ENCODE peak calls at places on chromosome 13, in four cellular contexts. Z, D, C and T are unnamed samples.

GRCh38 chr13:73610799-73611592 is 523.2 kb downstream of the KLF12 start:
- DNase-seq in Z (no peak), D (no peak), C (no peak), T (no peak)

GRCh38 chr13:73220966-73221720 is 162.3 kb downstream of the KLF5 start:
- DNase-seq in C (no peak), D (no peak), Z (no peak), T (peak; percentile 39)

GRCh38 chr13:111080642-111081041 is 34.5 kb upstream of the ARHGEF7 start:
- DNase-seq in D (no peak), Z (no peak), C (no peak), T (no peak)

GRCh38 chr13:82947121-82948077 is 934.9 kb downstream of the SLITRK1 start:
- DNase-seq in Z (no peak), D (no peak), C (no peak), T (no peak)

GRCh38 chr13:57878291-57878690 is 246.7 kb downstream of the PCDH17 start:
- DNase-seq in Z (no peak), D (no peak), C (no peak), T (no peak)

GRCh38 chr13:83162493-83162892 is 719.8 kb downstream of the SLITRK1 start:
- DNase-seq in C (no peak), Z (peak; percentile 3), D (no peak), T (no peak)

GRCh38 chr13:88802886-88803285 is 1131.7 kb downstream of the SLITRK5 start:
- DNase-seq in D (no peak), Z (no peak), C (no peak), T (no peak)

GRCh38 chr13:20489185-20489820 is 36.4 kb downstream of the CRYL1 start:
- DNase-seq in D (peak; percentile 49), C (no peak), Z (no peak), T (peak; percentile 52)

GRCh38 chr13:99301913-99302636 is 5.1 kb downstream of the GPR183 start:
- DNase-seq in Z (no peak), D (no peak), C (no peak), T (no peak)

GRCh38 chr13:20177049-20177831 is 15.5 kb downstream of the GJB2 start:
- DNase-seq in C (no peak), Z (no peak), D (no peak), T (no peak)

GRCh38 chr13:27791146-27791900 is 960 bp upstream of the GSX1 start:
- DNase-seq in D (no peak), Z (no peak), C (no peak), T (no peak)

GRCh38 chr13:53788286-53788685 is 759.7 kb downstream of the OLFM4 start:
- DNase-seq in D (no peak), Z (no peak), C (no peak), T (no peak)

GRCh38 chr13:99656843-99657506 is 155.7 kb downstream of the TM9SF2 start:
- DNase-seq in C (no peak), D (no peak), Z (no peak), T (no peak)

GRCh38 chr13:31951215-31951678 is 80.3 kb upstream of the FRY start:
- DNase-seq in Z (no peak), D (peak; percentile 64), C (peak; percentile 91), T (peak; percentile 48)

GRCh38 chr13:98998831-98999634 is 21.2 kb upstream of the DOCK9 start:
- DNase-seq in C (no peak), Z (no peak), D (no peak), T (no peak)

GRCh38 chr13:61316647-61317046 is 99.0 kb downstream of the PCDH20 start:
- DNase-seq in D (no peak), Z (no peak), C (no peak), T (no peak)

GRCh38 chr13:52026246-52026626 is 1.7 kb downstream of the UTP14C start:
- DNase-seq in Z (no peak), C (no peak), D (no peak), T (no peak)

GRCh38 chr13:102309110-102309509 is 92.7 kb downstream of the FGF14 start:
- DNase-seq in Z (no peak), D (no peak), C (no peak), T (no peak)

GRCh38 chr13:61040180-61040579 is 375.5 kb downstream of the PCDH20 start:
- DNase-seq in D (no peak), Z (no peak), C (no peak), T (no peak)

GRCh38 chr13:31594056-31594455 is 145.3 kb upstream of the RXFP2 start:
- DNase-seq in C (no peak), D (no peak), Z (no peak), T (no peak)

GRCh38 chr13:28492527-28493367 is 2.2 kb downstream of the FLT1 start:
- DNase-seq in D (no peak), C (no peak), Z (no peak), T (no peak)

GRCh38 chr13:38496956-38497355 is 147.3 kb downstream of the UFM1 start:
- DNase-seq in Z (no peak), C (no peak), D (no peak), T (no peak)

GRCh38 chr13:89988206-89988605 is 1359.3 kb upstream of the MIR17HG start:
- DNase-seq in D (no peak), Z (no peak), C (no peak), T (no peak)

GRCh38 chr13:37075164-37075563 is 15.7 kb upstream of the SUPT20H start:
- DNase-seq in Z (no peak), D (no peak), C (no peak), T (no peak)

GRCh38 chr13:110089815-110090214 is 217.1 kb downstream of the COL4A1 start:
- DNase-seq in Z (no peak), D (no peak), C (no peak), T (no peak)

GRCh38 chr13:109698779-109699178 is 87.6 kb downstream of the IRS2 start:
- DNase-seq in D (no peak), C (no peak), Z (no peak), T (no peak)

GRCh38 chr13:39102981-39103490 is 64.8 kb downstream of the NHLRC3 start:
- DNase-seq in C (no peak), D (no peak), Z (no peak), T (no peak)

GRCh38 chr13:92463134-92463533 is 763.5 kb upstream of the GPC6 start:
- DNase-seq in Z (no peak), C (no peak), D (no peak), T (peak; percentile 14)

GRCh38 chr13:33353646-33354045 is 68.1 kb upstream of the STARD13 start:
- DNase-seq in C (no peak), Z (no peak), D (no peak), T (no peak)

GRCh38 chr13:63636231-63636993 is 2220.8 kb upstream of the PCDH20 start:
- DNase-seq in Z (no peak), D (no peak), C (no peak), T (no peak)

GRCh38 chr13:42398542-42398941 is 126.6 kb downstream of the AKAP11 start:
- DNase-seq in Z (no peak), C (no peak), D (no peak), T (no peak)

GRCh38 chr13:111949311-111949710 is 117.6 kb upstream of the SOX1 start:
- DNase-seq in D (peak; percentile 10), C (no peak), Z (no peak), T (no peak)

GRCh38 chr13:41827507-41828213 is 133.2 kb downstream of the VWA8 start:
- DNase-seq in Z (no peak), C (no peak), D (no peak), T (no peak)

GRCh38 chr13:29359181-29359580 is 236.3 kb downstream of the SLC7A1 start:
- DNase-seq in Z (no peak), D (no peak), C (no peak), T (no peak)

GRCh38 chr13:95714142-95714832 is 37.3 kb downstream of the DNAJC3 start:
- DNase-seq in Z (no peak), D (no peak), C (no peak), T (no peak)

GRCh38 chr13:33034897-33035296 is 18.7 kb downstream of the KL start:
- DNase-seq in Z (no peak), C (no peak), D (no peak), T (no peak)

GRCh38 chr13:32370805-32371204 is 55.5 kb downstream of the BRCA2 start:
- DNase-seq in Z (no peak), C (no peak), D (no peak), T (no peak)

DNA sequence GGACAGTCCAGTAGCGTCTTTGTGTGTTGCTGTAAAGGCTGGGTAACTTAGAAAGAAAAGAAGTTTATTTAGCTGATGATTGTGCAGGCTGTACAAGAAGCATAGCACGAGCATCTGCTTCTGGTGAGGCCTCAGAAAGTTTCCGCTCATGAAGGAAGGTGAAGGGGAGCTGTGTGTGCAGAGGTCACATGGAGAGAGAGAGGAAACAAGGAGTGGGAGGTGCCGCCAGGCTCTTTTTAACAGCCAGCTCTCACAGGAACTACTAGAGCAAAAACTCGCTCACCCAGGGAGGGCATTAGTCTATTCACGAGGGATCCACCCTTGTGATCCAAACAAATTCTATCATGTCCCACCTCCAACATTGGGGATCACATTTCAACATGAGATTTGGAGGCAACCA is 99.8 kb downstream of the GPR12 start:
- DNase-seq in D (no peak), C (no peak), Z (no peak), T (no peak)
- H3K4me1 ChIP-seq in D (peaks cover 12% of the 10 kb centered on the region), C (no peaks in the 10 kb centered on the region), Z (no peaks in the 10 kb centered on the region), T (no peaks in the 10 kb centered on the region)

DNA sequence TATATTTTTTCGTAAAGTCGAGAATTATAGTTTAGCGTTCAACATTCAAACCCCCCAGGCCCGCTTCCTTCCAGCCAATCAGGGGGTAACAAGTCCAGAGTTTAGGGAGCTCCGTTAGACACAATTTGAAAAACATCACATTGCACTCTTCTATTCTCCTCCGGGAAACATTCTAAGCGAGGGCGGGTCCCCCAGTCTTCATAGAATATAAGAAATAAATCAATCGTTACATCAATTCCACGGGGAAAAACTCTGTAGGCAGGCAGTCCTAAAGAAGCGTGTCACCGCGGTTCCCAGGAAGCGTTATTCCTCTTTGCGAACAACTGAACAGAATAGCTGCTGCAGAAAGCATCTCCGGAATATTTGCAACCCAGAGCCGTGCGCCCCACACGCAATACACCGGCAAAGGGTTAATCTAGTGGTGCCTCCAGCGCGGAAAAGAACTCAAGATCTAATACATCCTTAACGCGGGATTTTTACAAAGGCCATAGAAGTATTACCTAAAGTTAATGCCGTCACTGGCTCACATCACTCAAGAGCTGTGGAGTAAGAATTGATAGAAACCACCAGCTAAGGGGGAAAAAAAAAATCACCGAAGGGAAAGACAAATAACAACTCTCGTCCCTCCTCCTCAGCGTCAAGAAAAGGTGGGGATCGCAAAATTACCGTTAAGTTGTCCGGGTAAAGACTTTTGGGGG is 65.1 kb downstream of the KCNRG start:
- DNase-seq in D (no peak), Z (peak; percentile 37), C (no peak), T (peak; percentile 30)
- TF ChIP-seq POLR2AphosphoS5 in D (no peak), Z (no peak), C (no peak), T (no peak)

DNA sequence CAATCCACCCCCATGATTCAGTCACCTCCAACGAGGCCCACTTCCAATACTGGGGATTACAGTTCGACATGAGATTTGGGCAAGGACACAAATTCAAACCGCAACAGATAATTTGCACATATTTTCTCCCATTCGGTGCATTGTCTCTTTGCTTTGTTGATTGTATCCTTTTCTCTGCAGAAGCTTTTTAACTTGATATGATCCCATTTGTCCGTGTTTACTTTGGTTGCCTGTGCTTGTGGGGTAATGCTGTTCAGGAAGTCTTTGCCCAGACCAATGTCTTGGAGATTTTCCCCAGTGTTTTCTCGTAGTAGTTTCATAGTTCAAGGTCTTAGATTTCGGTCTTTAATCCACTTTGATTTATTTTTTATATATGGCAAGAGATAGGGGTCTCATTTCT is 330.8 kb upstream of the SPRY2 start:
- DNase-seq in Z (no peak), C (no peak), D (no peak), T (no peak)
- H3K9me3 ChIP-seq in Z (no peaks in the 10 kb centered on the region), C (peaks cover 38% of the 10 kb centered on the region), D (peaks cover 21% of the 10 kb centered on the region), T (peaks cover 2% of the 10 kb centered on the region)

GRCh38 chr13:67008075-67008668 is 222.0 kb downstream of the PCDH9 start:
- DNase-seq in C (no peak), Z (no peak), D (no peak), T (no peak)
- H3K4me1 ChIP-seq in C (no peaks in the 10 kb centered on the region), Z (no peaks in the 10 kb centered on the region), D (no peaks in the 10 kb centered on the region), T (no peaks in the 10 kb centered on the region)